ENCODE peak calls at places on chromosomes 12 and 14, in six cellular contexts. M is H9, D is neuronal stem cell, S is H1, Y is mesendoderm, N is IMR-90. I is an unnamed sample.

GRCh38 chr14:33949051-33950037 is 1.5 kb downstream of the EGLN3 start:
- DNase-seq in M (no peak), D (no peak), S (no peak), Y (peak), N (no peak), I (peak)

GRCh38 chr12:72346331-72346944 is 74.3 kb downstream of the TRHDE start:
- DNase-seq in M (peak), D (peak), S (peak), Y (peak), N (peak), I (peak)

GRCh38 chr12:39623919-39624318 is 4.3 kb upstream of the ABCD2 start:
- DNase-seq in M (no peak), D (no peak), S (no peak), Y (no peak), N (no peak), I (peak)

GRCh38 chr12:19277707-19278106 is 148.2 kb downstream of the PLEKHA5 start:
- DNase-seq in M (no peak), D (peak), S (no peak), Y (no peak), N (no peak), I (no peak)

GRCh38 chr12:55019784-55020183 is at the start of gene NEUROD4:
- DNase-seq in M (peak), D (peak), S (peak), Y (peak), N (peak), I (peak)

GRCh38 chr14:54207476-54207875 is 189.3 kb upstream of the CDKN3 start:
- DNase-seq in M (no peak), D (no peak), S (no peak), Y (no peak), N (no peak), I (no peak)

GRCh38 chr14:91348861-91349465 is 68.7 kb downstream of the CCDC88C start:
- DNase-seq in M (no peak), D (no peak), S (no peak), Y (peak), N (no peak), I (no peak)

GRCh38 chr14:104145826-104146642 is 7.6 kb downstream of the KIF26A start:
- DNase-seq in M (peak), D (no peak), S (no peak), Y (no peak), N (no peak), I (no peak)

GRCh38 chr14:28603606-28604005 is 163.0 kb upstream of the FOXG1 start:
- DNase-seq in M (no peak), D (no peak), S (no peak), Y (no peak), N (no peak), I (no peak)

GRCh38 chr14:68111733-68112270 is 292.2 kb downstream of the RAD51B start:
- DNase-seq in M (no peak), D (no peak), S (no peak), Y (no peak), N (no peak), I (no peak)

GRCh38 chr12:132766380-132767085 is 4.9 kb upstream of the ANKLE2 start:
- DNase-seq in M (no peak), D (no peak), S (no peak), Y (no peak), N (peak), I (no peak)

GRCh38 chr12:105672576-105672975 is 342.1 kb downstream of the C12orf75 start:
- DNase-seq in M (no peak), D (no peak), S (no peak), Y (no peak), N (no peak), I (peak)

GRCh38 chr12:49541140-49541861 is 2.5 kb downstream of the KCNH3 start:
- DNase-seq in M (no peak), D (no peak), S (no peak), Y (no peak), N (no peak), I (no peak)

GRCh38 chr12:80778005-80778541 is 61.4 kb downstream of the MYF5 start:
- DNase-seq in M (no peak), D (no peak), S (no peak), Y (no peak), N (peak), I (peak)

GRCh38 chr12:51345681-51346080 is 798 bp downstream of the CELA1 start:
- DNase-seq in M (no peak), D (no peak), S (no peak), Y (no peak), N (peak), I (no peak)

GRCh38 chr12:57610553-57611115 is 601 bp upstream of the ARHGEF25 start:
- DNase-seq in M (no peak), D (no peak), S (no peak), Y (no peak), N (no peak), I (no peak)

GRCh38 chr12:20451759-20452158 is 83.4 kb downstream of the PDE3A start:
- DNase-seq in M (no peak), D (no peak), S (no peak), Y (no peak), N (peak), I (peak)

GRCh38 chr14:52089208-52089607 is 20.3 kb upstream of the NID2 start:
- DNase-seq in M (no peak), D (no peak), S (no peak), Y (no peak), N (no peak), I (no peak)

GRCh38 chr14:94761999-94762377 is 7.9 kb downstream of the GSC start:
- DNase-seq in M (no peak), D (no peak), S (no peak), Y (peak), N (no peak), I (no peak)

GRCh38 chr12:113620437-113620976 is 148.8 kb upstream of the LHX5 start:
- DNase-seq in M (no peak), D (no peak), S (no peak), Y (no peak), N (no peak), I (no peak)

GRCh38 chr12:88836156-88836555 is 255.9 kb upstream of the KITLG start:
- DNase-seq in M (no peak), D (no peak), S (no peak), Y (peak), N (no peak), I (no peak)

GRCh38 chr12:23221066-23221465 is 596.1 kb downstream of the ETNK1 start:
- DNase-seq in M (peak), D (no peak), S (no peak), Y (peak), N (no peak), I (no peak)

GRCh38 chr12:24664151-24664550 is 284.8 kb downstream of the BCAT1 start:
- DNase-seq in M (no peak), D (no peak), S (no peak), Y (no peak), N (peak), I (peak)

GRCh38 chr12:79643821-79644220 is 46.9 kb downstream of the PAWR start:
- DNase-seq in M (no peak), D (no peak), S (no peak), Y (no peak), N (no peak), I (no peak)

GRCh38 chr12:130079254-130079653 is 83.0 kb upstream of the FZD10 start:
- DNase-seq in M (no peak), D (no peak), S (no peak), Y (no peak), N (no peak), I (peak)

GRCh38 chr14:47557894-47558293 is 117.5 kb downstream of the MDGA2 start:
- DNase-seq in M (no peak), D (no peak), S (no peak), Y (no peak), N (no peak), I (no peak)

GRCh38 chr14:63650336-63650952 is 8.8 kb upstream of the WDR89 start:
- DNase-seq in M (no peak), D (no peak), S (no peak), Y (no peak), N (peak), I (no peak)

GRCh38 chr14:48504921-48505320 is 829.5 kb upstream of the MDGA2 start:
- DNase-seq in M (no peak), D (no peak), S (no peak), Y (no peak), N (no peak), I (no peak)

GRCh38 chr12:114698566-114699163 is 14.7 kb upstream of the TBX3 start:
- DNase-seq in M (peak), D (no peak), S (no peak), Y (peak), N (no peak), I (no peak)

GRCh38 chr12:114700392-114701103 is 16.6 kb upstream of the TBX3 start:
- DNase-seq in M (peak), D (no peak), S (no peak), Y (peak), N (no peak), I (no peak)

GRCh38 chr12:114697246-114697716 is 13.3 kb upstream of the TBX3 start:
- DNase-seq in M (no peak), D (no peak), S (no peak), Y (no peak), N (no peak), I (no peak)

GRCh38 chr12:114696443-114697245 is 12.7 kb upstream of the TBX3 start:
- DNase-seq in M (peak), D (no peak), S (no peak), Y (no peak), N (no peak), I (no peak)

DNA sequence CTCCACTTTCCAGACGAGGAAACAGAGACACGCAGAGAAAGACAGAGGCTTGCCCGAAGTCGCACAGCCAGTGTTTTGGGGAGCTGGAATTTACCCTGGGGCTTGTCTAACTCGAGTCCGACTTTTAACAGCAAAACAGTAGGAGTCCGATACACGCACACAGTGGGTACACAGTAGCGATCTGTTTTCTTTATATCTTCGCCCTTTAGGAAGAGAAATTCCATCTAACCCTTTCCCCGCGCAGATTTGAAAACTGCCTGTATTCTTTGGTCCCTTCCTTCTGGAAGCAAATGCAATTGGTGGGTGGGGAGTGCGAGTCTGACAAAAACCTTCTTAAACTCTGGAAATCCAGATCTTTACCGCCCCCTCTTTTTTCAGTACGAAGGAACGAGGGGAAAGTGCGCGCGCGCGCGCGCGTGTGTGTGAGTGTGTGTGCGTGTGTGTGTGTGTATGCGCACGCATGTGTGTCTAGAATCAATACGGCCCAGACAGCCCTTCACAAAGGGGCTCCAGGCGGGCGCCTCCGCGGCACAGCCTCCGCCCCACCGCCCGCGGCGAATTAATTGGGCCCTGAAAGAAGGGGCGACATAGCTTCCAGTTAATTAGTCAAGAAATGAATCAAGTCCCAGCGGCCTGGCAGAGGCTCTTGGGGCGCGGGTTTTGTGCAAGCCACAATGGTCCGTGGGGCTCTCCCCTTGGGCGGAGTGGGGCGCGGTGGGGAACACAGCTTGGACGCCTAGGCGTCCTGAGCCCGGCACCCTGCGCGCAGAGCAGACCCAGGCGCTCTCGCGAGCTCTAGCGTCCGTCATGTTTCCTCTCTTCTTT is 14.0 kb upstream of the TBX3 start:
- DNase-seq in M (peak), D (peak), S (no peak), Y (peak), N (no peak), I (peak)
- H2BK120ac ChIP-seq in M (no peak), D (no peak), S (no peak), Y (no peak), N (no peak), I (no peak)

DNA sequence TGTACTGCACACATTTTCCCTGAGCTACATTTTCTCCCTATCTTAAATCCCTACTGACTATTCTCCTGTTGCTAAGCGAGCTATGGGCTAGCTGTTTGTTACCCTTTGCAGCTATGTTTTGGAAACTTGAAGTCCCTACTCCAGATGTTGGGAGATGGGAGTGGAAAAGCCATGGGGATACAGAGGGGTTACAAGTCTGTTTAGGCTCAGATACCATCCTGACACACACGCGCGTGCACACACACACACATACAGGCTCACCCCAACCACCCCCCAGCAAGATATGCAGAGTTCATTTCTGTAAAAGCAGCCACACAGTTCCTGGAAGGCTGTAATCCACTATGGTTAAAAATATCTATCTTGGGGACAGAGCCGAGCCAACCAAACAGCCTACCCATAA is 15.8 kb downstream of the ATP5MC2 start:
- DNase-seq in M (no peak), D (no peak), S (no peak), Y (no peak), N (no peak), I (peak)
- H3K9ac ChIP-seq in M (no peak), D (no peak), S (no peak), Y (no peak), N (no peak), I (peak)

DNA sequence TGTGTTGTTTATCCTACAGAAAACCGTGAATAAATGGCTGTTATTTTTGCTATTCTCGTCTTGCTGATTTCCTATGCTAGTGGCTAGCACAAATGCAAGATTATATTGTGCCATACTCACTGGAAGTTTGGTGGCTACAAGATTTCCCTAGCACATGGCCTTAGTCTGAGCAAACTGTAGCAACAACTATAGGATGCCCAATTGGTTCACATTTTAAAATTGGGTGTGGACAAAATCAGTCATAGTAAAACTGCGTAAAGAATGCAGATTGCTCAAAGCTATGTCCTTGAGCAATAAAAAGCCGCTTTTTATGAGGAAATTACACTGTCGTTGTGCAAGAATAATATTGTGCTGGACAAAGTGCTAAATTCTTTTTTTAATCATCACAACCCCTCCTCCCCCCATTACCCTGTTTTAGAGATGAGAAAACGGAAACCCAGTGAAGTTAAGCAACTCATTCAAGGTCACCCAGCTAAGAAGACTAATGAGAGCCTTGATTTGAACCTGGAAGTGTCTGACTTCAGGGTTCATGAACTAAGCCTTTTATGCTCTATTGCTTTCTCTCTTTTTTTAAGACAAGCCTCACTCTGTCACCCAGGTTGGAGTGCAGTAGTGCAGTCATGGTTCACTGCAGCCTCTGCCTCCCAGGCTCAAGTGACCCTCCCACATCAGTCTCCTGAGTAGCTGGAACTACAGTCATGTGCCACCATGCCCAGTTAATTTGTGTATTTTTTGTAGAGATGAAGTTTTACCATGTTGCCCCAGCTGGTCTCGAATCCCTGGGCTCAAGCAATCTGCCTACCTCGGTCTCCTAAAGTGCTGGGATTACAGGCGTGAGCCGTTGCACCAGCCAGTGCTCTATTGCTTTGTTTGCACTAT is 73.6 kb downstream of the SRGAP1 start:
- DNase-seq in M (no peak), D (no peak), S (no peak), Y (no peak), N (peak), I (peak)
- H3K23ac ChIP-seq in M (no peak), D (no peak), S (no peak), Y (no peak), N (peak), I (no peak)

GRCh38 chr14:100237735-100238418 is 1.1 kb upstream of the YY1 start:
- DNase-seq in M (peak), D (peak), S (no peak), Y (peak), N (peak), I (peak)
- H2BK120ac ChIP-seq in M (no peak), D (peak), S (no peak), Y (peak), N (peak), I (peak)

I was measured in mesenchymal stem cell.